ENCODE peak calls at places on chromosomes 3 and 15, in five cellular contexts. A is mesothelial cell of epicardium, I is progenitor cell of endocrine pancreas, L is left ventricle myocardium inferior, E is AG09309. M is an unnamed sample.

GRCh38 chr15:75693501-75694240 is 19.0 kb downstream of the CSPG4 start:
- DNase-seq in A (no peak), I (no peak), L (no peak), E (no peak), M (no peak)

GRCh38 chr3:120831066-120831465 is 76.9 kb upstream of the STXBP5L start:
- DNase-seq in A (no peak), I (no peak), L (no peak), E (no peak), M (no peak)

GRCh38 chr3:183745300-183746098 is 47.9 kb downstream of the YEATS2 start:
- DNase-seq in A (no peak), I (no peak), L (no peak), E (no peak), M (no peak)

GRCh38 chr3:72538070-72538745 is 310.0 kb downstream of the SHQ1 start:
- DNase-seq in A (no peak), I (no peak), L (no peak), E (no peak), M (no peak)

GRCh38 chr15:38961886-38962285 is 397.3 kb upstream of the RASGRP1 start:
- DNase-seq in A (no peak), I (no peak), L (no peak), E (peak), M (no peak)

GRCh38 chr3:137768361-137769320 is 4.5 kb downstream of the SOX14 start:
- DNase-seq in A (no peak), I (no peak), L (no peak), E (no peak), M (no peak)

GRCh38 chr3:182238141-182238540 is 526.4 kb downstream of the SOX2 start:
- DNase-seq in A (no peak), I (no peak), L (peak), E (no peak), M (no peak)

GRCh38 chr3:12999147-13000140 is 73.8 kb downstream of the IQSEC1 start:
- DNase-seq in A (no peak), I (no peak), L (peak), E (no peak), M (no peak)

GRCh38 chr15:69159805-69160140 is 662 bp upstream of the GLCE start:
- DNase-seq in A (no peak), I (no peak), L (no peak), E (no peak), M (no peak)

GRCh38 chr3:39531681-39532080 is 64.2 kb downstream of the MOBP start:
- DNase-seq in A (no peak), I (no peak), L (no peak), E (no peak), M (no peak)

GRCh38 chr3:118811333-118811732 is 223.3 kb downstream of the IGSF11 start:
- DNase-seq in A (no peak), I (no peak), L (no peak), E (no peak), M (no peak)

GRCh38 chr15:23003736-23004135 is 23.6 kb upstream of the CYFIP1 start:
- DNase-seq in A (no peak), I (no peak), L (no peak), E (no peak), M (no peak)

GRCh38 chr3:169771651-169772529 is 1.3 kb upstream of the MYNN start:
- DNase-seq in A (peak), I (peak), L (peak), E (peak), M (no peak)

GRCh38 chr3:186121968-186122367 is 13.1 kb upstream of the ETV5 start:
- DNase-seq in A (no peak), I (no peak), L (no peak), E (no peak), M (no peak)

GRCh38 chr3:70526966-70527515 is 214.6 kb upstream of the MDFIC2 start:
- DNase-seq in A (no peak), I (no peak), L (no peak), E (peak), M (no peak)

GRCh38 chr3:42194943-42195510 is 71.0 kb downstream of the CCK start:
- DNase-seq in A (no peak), I (no peak), L (no peak), E (no peak), M (no peak)

GRCh38 chr3:109926376-109926775 is 589.0 kb upstream of the DPPA4 start:
- DNase-seq in A (no peak), I (no peak), L (no peak), E (no peak), M (no peak)

GRCh38 chr3:10732292-10732691 is 83.7 kb upstream of the SLC6A11 start:
- DNase-seq in A (no peak), I (no peak), L (no peak), E (no peak), M (no peak)

GRCh38 chr3:168534761-168535160 is 439.0 kb upstream of the GOLIM4 start:
- DNase-seq in A (no peak), I (no peak), L (no peak), E (no peak), M (no peak)

GRCh38 chr3:115857518-115858136 is 234.3 kb downstream of the GAP43 start:
- DNase-seq in A (no peak), I (no peak), L (no peak), E (no peak), M (no peak)

GRCh38 chr15:85892232-85892631 is 97.5 kb upstream of the KLHL25 start:
- DNase-seq in A (no peak), I (no peak), L (no peak), E (no peak), M (no peak)

GRCh38 chr3:113695426-113695817 is 1.0 kb downstream of the USF3 start:
- DNase-seq in A (no peak), I (no peak), L (no peak), E (no peak), M (no peak)

GRCh38 chr3:46484911-46485696 is 12.7 kb upstream of the RTP3 start:
- DNase-seq in A (no peak), I (peak), L (no peak), E (no peak), M (no peak)

GRCh38 chr3:195773956-195774537 is 37.7 kb downstream of the MUC4 start:
- DNase-seq in A (no peak), I (no peak), L (no peak), E (no peak), M (no peak)

GRCh38 chr3:3476669-3477068 is 297.2 kb upstream of the CRBN start:
- DNase-seq in A (no peak), I (no peak), L (no peak), E (no peak), M (no peak)

GRCh38 chr3:173690542-173690941 is 293.0 kb downstream of the NLGN1 start:
- DNase-seq in A (no peak), I (no peak), L (no peak), E (no peak), M (no peak)

GRCh38 chr3:54358327-54358726 is 236.0 kb downstream of the CACNA2D3 start:
- DNase-seq in A (no peak), I (no peak), L (peak), E (no peak), M (no peak)

DNA sequence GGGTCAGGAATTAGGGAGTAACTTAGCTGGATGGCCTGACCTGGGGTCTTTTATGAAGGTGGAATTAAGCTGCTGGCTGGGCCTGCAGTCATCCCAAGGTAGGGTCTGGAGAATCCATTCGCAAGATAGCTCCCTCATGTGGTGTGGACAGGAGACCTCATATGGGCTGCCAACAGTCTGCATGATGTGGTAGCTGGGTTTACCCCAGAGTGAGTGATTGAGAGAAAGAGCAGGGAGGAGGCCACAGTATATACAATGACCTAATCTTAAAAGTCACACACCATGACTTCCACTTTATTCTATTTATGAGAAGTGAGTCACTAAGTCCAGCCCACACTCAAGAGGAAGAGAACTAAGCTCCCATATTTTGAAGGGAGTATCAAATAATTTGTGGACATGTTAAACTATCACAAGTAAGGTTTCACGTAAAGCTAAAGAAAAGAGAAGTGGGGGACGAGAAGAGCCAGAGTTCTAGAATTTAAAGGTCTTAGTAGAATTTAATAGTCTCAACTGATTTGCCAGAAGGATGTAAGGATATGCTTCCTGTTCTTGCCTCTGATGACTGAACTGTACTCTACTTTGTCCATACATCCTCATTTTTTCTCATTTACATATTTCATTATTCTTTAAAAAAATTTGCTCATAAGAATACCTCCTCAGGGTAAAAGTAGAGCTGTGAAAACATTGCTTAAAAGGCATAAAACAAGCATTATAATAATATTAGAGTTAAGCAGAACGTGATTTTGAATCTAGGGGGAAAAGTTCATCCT is 184.4 kb downstream of the PEX5L start:
- DNase-seq in A (no peak), I (no peak), L (no peak), E (peak), M (no peak)
- TF ChIP-seq CTCF in A (no peak), I (no peak), L (no peak), E (no peak), M (no peak)

GRCh38 chr3:155753038-155753647 is 8.3 kb upstream of the PLCH1 start:
- DNase-seq in A (no peak), I (no peak), L (no peak), E (no peak), M (no peak)
- TF ChIP-seq CTCF in A (no peak), I (peak), L (peak), E (peak), M (no peak)

GRCh38 chr3:64475037-64475436 is 212.8 kb downstream of the ADAMTS9 start:
- DNase-seq in A (no peak), I (no peak), L (no peak), E (no peak), M (no peak)
- TF ChIP-seq CTCF in A (no peak), I (peak), L (no peak), E (peak), M (no peak)

GRCh38 chr3:8500208-8500961 is 1.2 kb upstream of the LMCD1 start:
- DNase-seq in A (no peak), I (peak), L (no peak), E (no peak), M (no peak)
- TF ChIP-seq CTCF in A (no peak), I (no peak), L (no peak), E (no peak), M (no peak)